ENCODE peak calls at places on chromosomes 4 and X, in seven cellular contexts. F is GM23338, T is neural progenitor cell, S is uterus, L is GM12878, P is mammary epithelial cell, V is right atrium auricular region. X is an unnamed sample. For H3K27me3, the result is how much of the 10 kb centered on the place peaks cover.

GRCh38 chr4:41859106-41859505 is 76.1 kb upstream of the TMEM33 start:
- DNase-seq in P (no peak), S (no peak), F (no peak), V (no peak), L (no peak), T (no peak), X (no peak)

GRCh38 chrX:79413009-79413408 is 45.9 kb upstream of the ITM2A start:
- DNase-seq in T (peak), L (no peak), F (peak), S (no peak), P (peak), V (no peak), X (no peak)

GRCh38 chr4:140754918-140755810 is 1.0 kb downstream of the TBC1D9 start:
- DNase-seq in V (no peak), P (no peak), L (no peak), S (no peak), T (no peak), F (peak), X (no peak)

GRCh38 chr4:100576570-100576969 is 58.7 kb upstream of the EMCN start:
- DNase-seq in P (no peak), F (peak), T (no peak), S (no peak), V (no peak), L (no peak), X (no peak)

GRCh38 chr4:13856387-13856786 is 228.9 kb upstream of the BOD1L1 start:
- DNase-seq in T (no peak), L (no peak), F (no peak), S (no peak), V (no peak), P (no peak), X (no peak)

GRCh38 chrX:46381630-46382029 is 163.6 kb downstream of the ZNF674 start:
- DNase-seq in L (peak), F (peak), S (no peak), T (peak), V (no peak), P (peak), X (no peak)

GRCh38 chrX:37834937-37835336 is 12.4 kb downstream of the DYNLT3 start:
- DNase-seq in F (no peak), V (no peak), L (no peak), P (no peak), T (no peak), S (no peak), X (no peak)

GRCh38 chr4:174457468-174457867 is 64.8 kb downstream of the HPGD start:
- DNase-seq in L (no peak), T (no peak), S (peak), V (no peak), P (no peak), F (no peak), X (no peak)

GRCh38 chr4:137124278-137124932 is 407.9 kb downstream of the PCDH18 start:
- DNase-seq in T (peak), P (peak), L (peak), V (no peak), S (peak), F (peak), X (no peak)

GRCh38 chrX:149462849-149463248 is 42.3 kb downstream of the IDS start:
- DNase-seq in F (no peak), L (no peak), T (no peak), S (no peak), V (no peak), P (no peak), X (no peak)

GRCh38 chr4:118729287-118730286 is 44.4 kb downstream of the METTL14 start:
- DNase-seq in P (no peak), S (no peak), T (no peak), F (no peak), L (no peak), V (no peak), X (no peak)

GRCh38 chrX:149274516-149275105 is 230.5 kb downstream of the IDS start:
- DNase-seq in T (no peak), S (no peak), V (no peak), F (no peak), L (no peak), P (peak), X (no peak)

GRCh38 chrX:100797359-100797758 is 22.8 kb upstream of the CSTF2 start:
- DNase-seq in F (no peak), S (no peak), P (no peak), L (no peak), V (no peak), T (no peak), X (no peak)

GRCh38 chr4:79241846-79242245 is 84.0 kb downstream of the NAA11 start:
- DNase-seq in P (no peak), F (peak), L (no peak), S (no peak), T (peak), V (no peak), X (no peak)

GRCh38 chrX:21840199-21840557 is 761 bp downstream of the MBTPS2 start:
- DNase-seq in P (no peak), S (no peak), T (no peak), F (no peak), L (no peak), V (no peak), X (no peak)

DNA sequence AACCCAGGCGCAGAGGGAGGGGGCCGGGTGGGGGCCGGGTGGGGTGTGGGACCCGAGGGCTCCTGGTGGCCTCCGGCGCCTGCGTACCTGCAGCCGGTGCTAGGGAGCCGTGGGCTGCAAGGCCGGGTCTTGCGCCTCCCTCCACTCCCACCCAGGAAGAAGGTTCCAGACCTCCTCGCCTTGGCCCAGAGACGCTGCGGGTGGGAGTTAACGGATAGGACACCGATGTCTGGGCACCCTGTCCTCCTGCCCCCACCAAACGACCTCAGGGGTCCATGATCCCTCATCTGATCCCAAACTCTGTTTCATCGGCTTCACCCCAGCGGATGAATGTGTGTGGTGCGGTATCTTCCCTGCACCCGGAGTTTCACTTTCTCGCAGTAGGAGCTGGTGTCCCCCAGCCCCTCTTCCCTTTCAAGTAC is 927 bp downstream of the MSX1 start:
- DNase-seq in S (no peak), P (no peak), L (no peak), F (no peak), V (no peak), T (no peak), X (no peak)
- H3K27me3 ChIP-seq in S (under half), P (half or more), L (under half), F (half or more), V (half or more), T (half or more), X (half or more)

GRCh38 chr4:98657531-98658286 is 702 bp downstream of the TSPAN5 start:
- DNase-seq in P (peak), F (peak), S (peak), L (no peak), T (peak), V (no peak), X (peak)

GRCh38 chr4:98661356-98662054 is 3.1 kb upstream of the TSPAN5 start:
- DNase-seq in T (peak), P (peak), V (no peak), F (peak), S (no peak), L (no peak), X (no peak)

GRCh38 chr4:98659741-98660507 is 1.5 kb upstream of the TSPAN5 start:
- DNase-seq in S (no peak), V (no peak), P (peak), F (no peak), L (no peak), T (no peak), X (no peak)

GRCh38 chr4:98658287-98659105 is at the start of gene TSPAN5:
- DNase-seq in S (peak), T (peak), F (peak), V (peak), P (peak), L (no peak), X (peak)

GRCh38 chr4:98659106-98659592 is 738 bp upstream of the TSPAN5 start:
- DNase-seq in F (peak), T (peak), P (peak), V (no peak), L (no peak), S (no peak), X (no peak)
- TF ChIP-seq CTCF in F (no peak), T (peak), P (no peak), V (no peak), L (no peak), S (peak), X (peak)

GRCh38 chrX:132481449-132481848 is 7.4 kb downstream of the MBNL3 start:
- DNase-seq in L (no peak), S (no peak), F (no peak), P (no peak), V (no peak), T (no peak), X (no peak)
- H3K27ac ChIP-seq in L (peak), S (peak), F (no peak), P (no peak), V (no peak), T (no peak), X (peak)

GRCh38 chr4:108367751-108368150 is 199.0 kb upstream of the LEF1 start:
- DNase-seq in P (no peak), V (no peak), S (no peak), F (no peak), T (no peak), L (no peak), X (no peak)
- H3K27me3 ChIP-seq in P (under half), V (under half), S (under half), F (under half), T (under half), L (under half), X (under half)

GRCh38 chr4:147863111-147863747 is 131.3 kb downstream of the ARHGAP10 start:
- DNase-seq in T (no peak), V (no peak), L (no peak), P (no peak), F (no peak), S (no peak), X (no peak)
- TF ChIP-seq CTCF in T (no peak), V (no peak), L (peak), P (no peak), F (no peak), S (no peak), X (no peak)

GRCh38 chr4:72899621-72900020 is 169.9 kb downstream of the COX18 start:
- DNase-seq in F (peak), P (no peak), V (no peak), S (no peak), T (no peak), L (no peak), X (no peak)

GRCh38 chr4:72899214-72899613 is 170.3 kb downstream of the COX18 start:
- DNase-seq in V (no peak), L (no peak), P (no peak), S (no peak), F (peak), T (no peak), X (no peak)

GRCh38 chr4:72893354-72894066 is 176.0 kb downstream of the COX18 start:
- DNase-seq in V (no peak), F (no peak), P (no peak), S (no peak), L (no peak), T (no peak), X (no peak)

GRCh38 chr4:72895408-72895807 is 174.1 kb downstream of the COX18 start:
- DNase-seq in S (no peak), P (no peak), T (peak), F (peak), L (no peak), V (no peak), X (no peak)

DNA sequence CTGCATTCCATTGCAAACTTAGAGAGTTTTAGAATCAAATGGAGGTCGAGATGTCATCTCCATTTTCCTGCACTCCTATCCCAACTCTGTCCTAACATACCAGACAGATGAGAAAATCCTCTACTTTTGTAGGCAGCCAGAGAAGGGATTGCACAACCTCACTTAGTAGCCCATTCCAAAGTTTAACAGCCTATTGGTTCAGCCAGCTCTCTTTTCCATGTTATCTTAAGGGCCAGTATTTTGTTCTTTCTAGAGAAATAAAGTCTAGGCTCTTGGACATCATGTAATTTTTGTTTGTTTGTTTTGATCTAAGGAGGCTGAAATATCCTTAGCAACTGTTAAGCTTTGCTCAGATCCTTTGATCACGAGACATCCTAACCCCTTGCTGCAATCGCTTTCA is 173.0 kb downstream of the COX18 start:
- DNase-seq in V (no peak), S (peak), T (no peak), L (no peak), P (peak), F (peak), X (no peak)
- H3K27ac ChIP-seq in V (peak), S (peak), T (no peak), L (no peak), P (no peak), F (no peak), X (no peak)

DNA sequence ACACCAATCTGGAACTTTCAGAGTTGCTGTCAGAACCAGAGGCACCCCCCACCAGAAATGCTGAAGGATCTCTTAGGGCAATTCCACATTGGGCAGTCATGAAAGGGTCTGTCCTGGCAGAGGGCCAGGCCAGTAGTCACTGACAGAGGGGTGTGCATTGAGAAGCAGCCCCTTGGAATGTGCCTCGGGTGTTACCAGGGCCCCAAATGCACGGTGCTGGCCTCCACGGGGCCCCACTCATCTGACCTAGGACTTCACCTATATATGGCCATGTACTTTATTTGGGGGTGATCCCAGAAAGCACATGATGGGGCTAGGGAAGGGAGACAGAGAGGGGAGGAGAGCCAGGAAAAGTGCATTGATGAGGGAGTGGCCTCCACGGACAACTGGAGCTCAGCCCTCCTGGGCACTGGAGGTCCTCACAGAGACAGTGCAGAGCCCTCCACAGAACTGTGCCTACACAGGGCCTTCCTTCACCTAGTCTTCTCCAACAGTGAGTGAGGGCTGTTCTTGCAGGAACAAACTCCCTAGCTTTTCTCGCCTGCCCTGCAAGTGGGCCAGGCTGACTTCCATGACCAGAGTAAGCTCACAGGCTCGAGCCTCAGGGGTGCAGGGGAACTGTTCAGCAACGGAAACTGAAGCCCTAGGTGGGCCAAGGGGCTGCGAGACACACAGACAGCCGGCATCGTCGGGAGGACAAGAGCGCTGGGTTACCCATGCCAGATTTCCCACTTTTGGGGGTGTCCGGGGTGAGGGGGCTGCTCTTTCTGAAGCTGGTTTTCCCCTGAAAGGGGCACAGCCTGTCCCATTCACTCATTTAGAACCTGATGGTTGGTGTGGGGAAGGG is 136.2 kb downstream of the HMX1 start:
- DNase-seq in S (no peak), T (no peak), F (no peak), L (no peak), P (no peak), V (peak), X (no peak)
- H3K27me3 ChIP-seq in S (under half), T (under half), F (under half), L (under half), P (under half), V (under half), X (under half)

GRCh38 chrX:113962338-113962737 is 621.5 kb upstream of the HTR2C start:
- DNase-seq in T (no peak), L (no peak), S (no peak), V (no peak), P (no peak), F (no peak), X (no peak)

GRCh38 chrX:113954297-113954696 is 629.6 kb upstream of the HTR2C start:
- DNase-seq in P (no peak), L (no peak), S (no peak), V (no peak), F (no peak), T (no peak), X (no peak)

DNA sequence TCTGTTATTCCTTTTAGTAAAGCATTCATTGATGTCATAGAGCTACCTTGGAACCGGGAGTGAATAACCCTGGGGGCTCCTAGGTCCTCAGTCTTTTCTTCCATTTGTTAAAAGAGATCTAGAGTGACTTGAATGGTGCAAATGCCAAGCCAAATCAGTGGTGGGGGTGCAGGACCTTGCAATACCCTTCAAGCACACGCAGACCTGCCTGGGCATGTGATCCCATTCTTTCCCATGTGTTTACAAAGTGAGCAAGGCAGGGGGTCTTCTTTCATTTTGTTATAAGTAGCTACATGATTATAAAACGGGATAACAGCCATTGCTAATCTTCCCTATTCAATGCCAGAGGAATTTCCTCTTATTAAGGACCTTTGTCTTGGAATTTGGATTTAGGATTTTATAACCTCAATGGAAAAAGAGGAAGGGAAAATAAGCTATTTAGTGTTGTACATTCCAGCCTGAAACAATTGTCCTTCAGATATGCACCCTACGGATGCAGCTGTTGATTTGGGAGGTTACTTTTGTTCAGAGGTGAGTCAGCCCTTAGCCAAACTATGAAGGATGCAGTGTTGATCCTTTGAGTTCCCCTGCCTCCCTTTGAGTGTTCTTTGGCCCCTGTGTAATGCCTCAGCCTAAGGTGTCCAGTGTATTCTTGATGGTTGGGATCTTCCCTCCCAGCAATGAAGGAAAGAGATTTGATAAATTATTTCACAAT is 623.8 kb upstream of the HTR2C start:
- DNase-seq in F (peak), S (no peak), P (no peak), T (peak), V (no peak), L (no peak), X (no peak)
- TF ChIP-seq CTCF in F (no peak), S (no peak), P (no peak), T (no peak), V (no peak), L (no peak), X (no peak)